ENCODE peak calls at places on chromosomes 16 and 17, in eight cellular contexts. W is T-helper 1 cell, K is AG09309, J is HT1080, C is NCI-H2081, U is HTR-8/SVneo, Q is uterus, I is fibroblast of gingiva. X is an unnamed sample.

GRCh38 chr17:41456206-41456605 is 11.0 kb downstream of the KRT32 start:
- DNase-seq in U (no peak), W (no peak), J (peak; percentile 24), C (no peak), K (no peak), I (no peak), Q (no peak), X (no peak)

GRCh38 chr17:50045154-50045553 is 10.8 kb upstream of the ITGA3 start:
- DNase-seq in W (no peak), U (no peak), C (no peak), I (no peak), J (no peak), K (no peak), Q (no peak), X (no peak)

GRCh38 chr17:56018202-56018601 is 135.1 kb upstream of the ANKFN1 start:
- DNase-seq in C (no peak), K (no peak), W (no peak), I (no peak), Q (no peak), J (no peak), U (no peak), X (no peak)

GRCh38 chr17:43044024-43044423 is 19.0 kb downstream of the RND2 start:
- DNase-seq in J (no peak), U (no peak), I (no peak), K (no peak), C (no peak), W (no peak), Q (no peak), X (no peak)

GRCh38 chr17:46769531-46770438 is 48.7 kb downstream of the WNT3 start:
- DNase-seq in W (no peak), J (no peak), U (no peak), Q (no peak), K (no peak), C (no peak), I (peak; percentile 19), X (no peak)

GRCh38 chr17:65441053-65441635 is 120.3 kb downstream of the AXIN2 start:
- DNase-seq in W (no peak), U (no peak), Q (no peak), I (no peak), J (no peak), K (no peak), C (no peak), X (no peak)

GRCh38 chr17:80565347-80566053 is 20.9 kb downstream of the RPTOR start:
- DNase-seq in W (no peak), I (no peak), J (no peak), K (no peak), Q (no peak), U (no peak), C (no peak), X (no peak)

GRCh38 chr16:11405331-11406176 is 60.3 kb downstream of the RMI2 start:
- DNase-seq in J (peak; percentile 24), C (no peak), K (no peak), U (peak; percentile 34), Q (no peak), I (no peak), W (no peak), X (peak; percentile 31)

GRCh38 chr17:12549499-12549901 is 116.2 kb upstream of the MYOCD start:
- DNase-seq in J (no peak), I (no peak), K (no peak), W (no peak), U (peak; percentile 48), Q (no peak), C (no peak), X (no peak)

GRCh38 chr16:76942089-76942488 is 248.9 kb upstream of the MON1B start:
- DNase-seq in C (no peak), I (no peak), U (no peak), W (no peak), J (no peak), Q (no peak), K (no peak), X (no peak)

GRCh38 chr16:17211797-17212196 is 259.0 kb downstream of the XYLT1 start:
- DNase-seq in I (no peak), U (no peak), J (no peak), W (no peak), K (no peak), Q (no peak), C (no peak), X (no peak)

GRCh38 chr17:42337442-42337841 is 49.1 kb downstream of the STAT5A start:
- DNase-seq in K (peak; percentile 96), J (no peak), Q (no peak), U (no peak), I (peak; percentile 71), C (no peak), W (peak; percentile 17), X (no peak)

GRCh38 chr16:67441289-67441753 is 10.4 kb downstream of the HSD11B2 start:
- DNase-seq in C (peak; percentile 43), J (no peak), W (no peak), I (no peak), K (no peak), Q (no peak), U (no peak), X (no peak)

GRCh38 chr16:85567101-85567866 is 45.8 kb upstream of the GSE1 start:
- DNase-seq in I (no peak), K (no peak), U (no peak), C (no peak), Q (no peak), J (no peak), W (no peak), X (no peak)

GRCh38 chr16:55678061-55678935 is 22.5 kb downstream of the SLC6A2 start:
- DNase-seq in Q (no peak), C (no peak), U (no peak), I (no peak), K (no peak), W (no peak), J (no peak), X (no peak)

GRCh38 chr17:78793968-78794367 is 11.9 kb upstream of the CYTH1 start:
- DNase-seq in W (no peak), C (no peak), Q (no peak), K (no peak), J (no peak), I (no peak), U (no peak), X (no peak)

GRCh38 chr16:85569615-85570212 is 43.4 kb upstream of the GSE1 start:
- DNase-seq in U (no peak), W (no peak), J (peak; percentile 73), Q (no peak), I (peak; percentile 49), C (peak; percentile 94), K (peak; percentile 46), X (no peak)

GRCh38 chr17:15220785-15221184 is 44.3 kb downstream of the PMP22 start:
- DNase-seq in K (peak; percentile 20), W (no peak), I (peak; percentile 89), U (no peak), C (no peak), Q (no peak), J (no peak), X (no peak)

GRCh38 chr17:40343126-40344119 is 21.1 kb downstream of the GJD3 start:
- DNase-seq in Q (no peak), K (no peak), C (peak; percentile 51), J (no peak), W (no peak), U (no peak), I (no peak), X (no peak)

GRCh38 chr17:38434178-38434665 is 6.0 kb downstream of the ARHGAP23 start:
- DNase-seq in Q (no peak), C (no peak), K (no peak), J (no peak), U (no peak), I (no peak), W (no peak), X (no peak)

GRCh38 chr17:1002771-1003555 is 6.0 kb downstream of the TIMM22 start:
- DNase-seq in U (no peak), I (peak; percentile 76), W (no peak), Q (no peak), C (peak; percentile 43), J (no peak), K (peak; percentile 52), X (no peak)

GRCh38 chr17:33927732-33928133 is 327.4 kb upstream of the CCL2 start:
- DNase-seq in C (no peak), I (no peak), K (no peak), W (no peak), J (peak; percentile 48), U (peak; percentile 17), Q (no peak), X (no peak)

GRCh38 chr16:30926937-30927788 is 3.8 kb downstream of the FBXL19 start:
- DNase-seq in K (no peak), J (no peak), W (no peak), U (no peak), C (no peak), I (no peak), Q (no peak), X (no peak)

GRCh38 chr17:17727111-17727659 is 45.9 kb downstream of the RAI1 start:
- DNase-seq in I (no peak), C (no peak), J (no peak), Q (no peak), W (no peak), U (no peak), K (no peak), X (no peak)

GRCh38 chr17:82216301-82217119 is 3.9 kb upstream of the CCDC57 start:
- DNase-seq in I (peak; percentile 93), Q (peak; percentile 32), J (peak; percentile 92), K (peak; percentile 84), C (no peak), W (no peak), U (no peak), X (peak; percentile 76)

GRCh38 chr17:80980397-80981061 is 11.1 kb upstream of the CHMP6 start:
- DNase-seq in J (peak; percentile 55), W (no peak), Q (no peak), K (no peak), U (no peak), I (no peak), C (no peak), X (no peak)

GRCh38 chr17:56599093-56599492 is 5.6 kb downstream of the NOG start:
- DNase-seq in I (no peak), K (no peak), U (no peak), Q (no peak), J (no peak), C (no peak), W (no peak), X (no peak)

GRCh38 chr16:21524068-21524751 is 75.2 kb upstream of the METTL9 start:
- DNase-seq in I (no peak), Q (no peak), W (no peak), J (no peak), C (no peak), U (no peak), K (no peak), X (no peak)

GRCh38 chr16:4032768-4033167 is 83.5 kb downstream of the ADCY9 start:
- DNase-seq in I (no peak), J (no peak), C (no peak), Q (no peak), W (no peak), K (no peak), U (no peak), X (no peak)

GRCh38 chr17:3759597-3760216 is 36.0 kb downstream of the HASPIN start:
- DNase-seq in W (no peak), C (no peak), J (no peak), I (no peak), K (no peak), U (no peak), Q (no peak), X (no peak)

GRCh38 chr16:74734361-74735161 is 33.9 kb upstream of the MLKL start:
- DNase-seq in I (no peak), J (no peak), U (peak; percentile 55), W (no peak), C (no peak), K (no peak), Q (no peak), X (no peak)

GRCh38 chr16:58498341-58499091 is 1.4 kb upstream of the NDRG4 start:
- DNase-seq in J (no peak), I (no peak), Q (no peak), K (no peak), W (no peak), C (no peak), U (no peak), X (no peak)

GRCh38 chr17:31541559-31541958 is 150.1 kb downstream of the RAB11FIP4 start:
- DNase-seq in J (no peak), I (no peak), W (no peak), U (no peak), C (no peak), K (no peak), Q (no peak), X (no peak)

GRCh38 chr17:78342438-78343098 is 17.3 kb downstream of the SOCS3 start:
- DNase-seq in W (no peak), C (no peak), Q (peak; percentile 85), U (no peak), K (no peak), I (peak; percentile 90), J (peak; percentile 87), X (peak; percentile 52)

X was measured in NCI-H460.